ENCODE peak calls at places on chromosome 21, in six cellular contexts. I, H, R, E, F and L are unnamed samples. For H3K4me1 and H3K36me3, the result is how much of the 10 kb centered on the place peaks cover.

GRCh38 chr21:25970254-25970930 is 200.2 kb downstream of the APP start:
- DNase-seq in I (no peak), H (no peak), R (no peak), E (peak), F (no peak), L (no peak)

GRCh38 chr21:21383126-21383525 is 384.9 kb downstream of the NCAM2 start:
- DNase-seq in I (no peak), H (peak), R (no peak), E (peak), F (no peak), L (no peak)

GRCh38 chr21:14487490-14488432 is 58.4 kb downstream of the SAMSN1 start:
- DNase-seq in I (no peak), H (no peak), R (no peak), E (no peak), F (no peak), L (no peak)

GRCh38 chr21:17466166-17466565 is 46.7 kb upstream of the CXADR start:
- DNase-seq in I (peak), H (peak), R (no peak), E (no peak), F (peak), L (peak)

GRCh38 chr21:36535618-36536241 is 55.8 kb upstream of the CLDN14 start:
- DNase-seq in I (no peak), H (no peak), R (no peak), E (no peak), F (no peak), L (no peak)

GRCh38 chr21:37232274-37233018 is 34.7 kb downstream of the VPS26C start:
- DNase-seq in I (no peak), H (no peak), R (no peak), E (no peak), F (no peak), L (no peak)

GRCh38 chr21:36551731-36552457 is 72.0 kb upstream of the CLDN14 start:
- DNase-seq in I (no peak), H (peak), R (no peak), E (no peak), F (no peak), L (no peak)

GRCh38 chr21:42760977-42761751 is 107.7 kb downstream of the PDE9A start:
- DNase-seq in I (no peak), H (peak), R (peak), E (no peak), F (no peak), L (no peak)

GRCh38 chr21:36188081-36188681 is 31.6 kb downstream of the DOP1B start:
- DNase-seq in I (peak), H (no peak), R (no peak), E (peak), F (peak), L (no peak)

GRCh38 chr21:20998456-20998789 is 214 bp downstream of the NCAM2 start:
- DNase-seq in I (no peak), H (no peak), R (no peak), E (no peak), F (no peak), L (no peak)

GRCh38 chr21:14594967-14595366 is 48.9 kb upstream of the SAMSN1 start:
- DNase-seq in I (no peak), H (no peak), R (no peak), E (no peak), F (no peak), L (no peak)

GRCh38 chr21:14241322-14241721 is 25.4 kb downstream of the RBM11 start:
- DNase-seq in I (no peak), H (no peak), R (no peak), E (no peak), F (no peak), L (no peak)

GRCh38 chr21:38303300-38303699 is 46.5 kb downstream of the KCNJ15 start:
- DNase-seq in I (no peak), H (peak), R (peak), E (no peak), F (no peak), L (no peak)

GRCh38 chr21:39313042-39313456 is 383 bp downstream of the BRWD1 start:
- DNase-seq in I (peak), H (no peak), R (no peak), E (no peak), F (no peak), L (peak)

GRCh38 chr21:42760361-42760970 is 107.0 kb downstream of the PDE9A start:
- DNase-seq in I (no peak), H (no peak), R (peak), E (no peak), F (no peak), L (no peak)

GRCh38 chr21:25967566-25968438 is 202.8 kb downstream of the APP start:
- DNase-seq in I (no peak), H (no peak), R (no peak), E (no peak), F (no peak), L (no peak)

GRCh38 chr21:36059823-36060158 is 535 bp downstream of the SETD4 start:
- DNase-seq in I (peak), H (peak), R (peak), E (peak), F (peak), L (peak)

GRCh38 chr21:23574932-23575331 is 2032.3 kb downstream of the MRPL39 start:
- DNase-seq in I (no peak), H (no peak), R (no peak), E (no peak), F (no peak), L (no peak)

GRCh38 chr21:37866027-37866426 is 50.2 kb downstream of the KCNJ6 start:
- DNase-seq in I (no peak), H (peak), R (no peak), E (no peak), F (peak), L (no peak)

GRCh38 chr21:41369105-41369914 is 7.5 kb downstream of the MX2 start:
- DNase-seq in I (no peak), H (peak), R (no peak), E (peak), F (no peak), L (no peak)

GRCh38 chr21:38441153-38441552 is 57.1 kb downstream of the ERG start:
- DNase-seq in I (no peak), H (no peak), R (no peak), E (no peak), F (no peak), L (no peak)

GRCh38 chr21:25974937-25975336 is 195.6 kb downstream of the APP start:
- DNase-seq in I (no peak), H (no peak), R (no peak), E (peak), F (no peak), L (no peak)

DNA sequence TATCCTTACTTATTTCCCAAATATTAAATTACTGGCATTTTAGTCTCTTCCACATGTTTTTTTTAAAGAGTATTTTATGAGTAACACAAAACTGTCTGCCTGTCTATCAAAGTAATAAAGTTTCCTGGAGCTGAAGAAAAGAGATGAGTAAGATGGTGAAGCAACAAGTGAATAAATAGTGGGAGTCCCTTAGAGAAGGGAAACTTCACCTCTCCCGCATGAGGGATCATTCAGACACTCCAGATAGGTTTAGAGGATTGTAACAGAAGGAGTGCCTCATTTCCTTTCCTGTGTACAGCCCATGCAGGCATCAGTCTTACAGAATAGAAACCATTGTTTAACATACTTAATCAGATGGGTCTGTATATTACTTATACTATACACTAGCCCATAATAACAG is 205.7 kb downstream of the USP25 start:
- DNase-seq in I (no peak), H (no peak), R (no peak), E (no peak), F (no peak), L (no peak)
- H3K4me1 ChIP-seq in I (under half), H (under half), R (under half), E (under half), F (under half), L (under half)

GRCh38 chr21:31342328-31342727 is 1.7 kb downstream of the TIAM1 start:
- DNase-seq in I (no peak), H (no peak), R (no peak), E (no peak), F (no peak), L (no peak)

GRCh38 chr21:31340942-31341487 is 3.0 kb downstream of the TIAM1 start:
- DNase-seq in I (no peak), H (no peak), R (no peak), E (no peak), F (no peak), L (no peak)

GRCh38 chr21:31343030-31343510 is 991 bp downstream of the TIAM1 start:
- DNase-seq in I (no peak), H (peak), R (no peak), E (no peak), F (no peak), L (no peak)

GRCh38 chr21:31346256-31346821 is 2.3 kb upstream of the TIAM1 start:
- DNase-seq in I (no peak), H (no peak), R (no peak), E (no peak), F (no peak), L (no peak)

DNA sequence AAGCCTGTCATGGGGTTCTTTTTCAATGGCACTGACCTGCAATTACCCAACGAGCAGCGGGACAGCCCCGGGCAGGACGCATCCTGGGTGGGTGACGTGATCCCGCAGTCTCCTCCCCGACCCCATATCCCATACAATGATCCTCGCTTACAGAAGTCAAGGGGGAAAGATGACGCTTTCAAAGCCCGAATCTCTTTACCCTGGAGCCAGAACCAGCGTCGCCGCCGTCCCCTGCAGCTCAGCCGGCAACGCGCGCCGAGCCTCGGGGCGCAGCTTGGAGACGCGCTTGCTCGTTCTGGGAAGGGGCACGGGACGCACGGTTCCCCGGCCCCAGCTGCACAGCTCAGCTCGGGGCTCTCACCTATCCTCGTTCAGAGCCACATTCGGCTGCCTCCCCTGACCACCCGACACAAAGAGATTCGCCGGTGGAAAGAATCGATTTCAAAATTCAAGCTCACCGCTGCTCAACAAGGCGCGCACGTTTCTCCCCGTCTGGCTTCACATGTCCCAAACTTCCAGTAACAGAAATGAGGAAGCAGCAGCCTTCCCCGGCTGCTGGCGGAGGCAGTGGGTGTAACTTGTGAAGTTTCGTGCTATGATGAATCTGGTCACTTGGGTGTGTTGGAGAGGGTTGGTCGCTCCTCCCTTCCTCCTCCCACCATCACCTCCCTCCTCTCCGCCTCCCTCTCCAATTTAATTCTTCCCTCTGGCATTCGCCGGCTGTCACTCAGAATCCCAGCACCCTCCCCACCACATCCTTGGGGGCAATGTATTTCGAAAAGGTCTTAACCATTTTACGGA is at the start of gene TIAM1:
- DNase-seq in I (peak), H (peak), R (peak), E (peak), F (peak), L (peak)
- H3K4me3 ChIP-seq in I (peak), H (peak), R (peak), E (peak), F (peak), L (peak)

GRCh38 chr21:33799378-33800090 is 116.1 kb downstream of the ATP5PO start:
- DNase-seq in I (no peak), H (no peak), R (no peak), E (peak), F (no peak), L (no peak)
- H3K36me3 ChIP-seq in I (under half), H (under half), R (under half), E (half or more), F (under half), L (under half)

DNA sequence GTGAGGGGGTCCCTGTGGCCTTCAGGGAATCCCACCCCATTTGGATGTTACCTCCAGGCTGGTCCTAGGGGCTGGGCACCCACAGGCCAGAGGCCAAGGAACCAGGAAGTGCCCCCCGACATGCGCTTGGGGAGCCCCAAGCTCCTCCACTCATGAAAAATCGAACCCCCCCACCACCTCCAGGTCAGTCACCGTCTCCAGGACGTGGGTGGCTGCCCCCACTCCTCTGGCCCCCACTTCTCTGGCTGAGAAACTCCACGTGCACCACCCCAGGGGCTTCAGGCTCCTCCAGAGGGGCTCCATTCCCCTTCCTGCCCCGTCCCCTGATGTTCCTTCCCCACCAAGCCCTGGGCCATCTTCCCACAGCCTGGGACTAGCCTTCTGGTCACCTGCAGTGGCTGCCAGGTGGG is 30.5 kb upstream of the POFUT2 start:
- DNase-seq in I (no peak), H (no peak), R (no peak), E (peak), F (peak), L (no peak)
- H3K4me1 ChIP-seq in I (half or more), H (under half), R (half or more), E (under half), F (under half), L (under half)

DNA sequence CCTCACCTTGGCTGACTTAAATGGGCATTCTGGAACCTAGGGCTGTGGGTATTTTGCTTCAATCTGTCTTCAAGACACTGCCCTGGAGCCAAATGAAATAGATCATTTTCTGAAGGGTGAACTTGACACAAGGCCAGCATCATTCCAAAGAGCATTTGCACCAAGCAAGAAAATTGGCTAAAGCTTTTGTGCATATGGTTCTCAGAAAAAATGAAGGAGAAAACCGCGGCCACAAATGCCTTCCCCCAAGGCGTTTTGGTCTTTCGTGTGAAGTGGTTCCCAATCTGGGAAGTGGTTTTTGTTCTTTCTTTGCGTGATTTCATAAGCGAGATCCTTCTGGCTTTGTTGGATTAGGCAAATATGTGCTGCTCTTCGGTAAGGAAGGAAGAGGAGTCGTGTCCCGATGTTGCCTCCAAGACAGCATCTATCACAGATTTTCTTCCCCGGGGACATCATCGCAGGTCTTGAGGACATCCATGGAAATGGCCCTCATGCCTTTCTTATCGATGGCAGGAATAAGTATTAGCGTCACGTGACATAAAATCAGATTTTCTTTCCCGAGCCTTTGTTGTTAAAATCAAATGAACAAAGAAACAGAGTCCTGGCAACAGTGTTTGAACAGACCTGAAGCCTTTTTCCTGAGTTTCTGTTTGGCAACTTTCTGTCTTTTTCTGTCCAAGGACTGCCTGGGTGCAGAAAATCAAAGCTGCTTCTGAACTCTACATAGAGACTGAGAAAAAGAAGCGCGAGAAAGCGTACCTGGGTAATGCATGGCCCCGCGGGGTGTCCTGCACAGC is 31.0 kb downstream of the ATP5PO start:
- DNase-seq in I (no peak), H (peak), R (no peak), E (no peak), F (no peak), L (no peak)
- H3K4me3 ChIP-seq in I (no peak), H (peak), R (no peak), E (no peak), F (no peak), L (peak)

DNA sequence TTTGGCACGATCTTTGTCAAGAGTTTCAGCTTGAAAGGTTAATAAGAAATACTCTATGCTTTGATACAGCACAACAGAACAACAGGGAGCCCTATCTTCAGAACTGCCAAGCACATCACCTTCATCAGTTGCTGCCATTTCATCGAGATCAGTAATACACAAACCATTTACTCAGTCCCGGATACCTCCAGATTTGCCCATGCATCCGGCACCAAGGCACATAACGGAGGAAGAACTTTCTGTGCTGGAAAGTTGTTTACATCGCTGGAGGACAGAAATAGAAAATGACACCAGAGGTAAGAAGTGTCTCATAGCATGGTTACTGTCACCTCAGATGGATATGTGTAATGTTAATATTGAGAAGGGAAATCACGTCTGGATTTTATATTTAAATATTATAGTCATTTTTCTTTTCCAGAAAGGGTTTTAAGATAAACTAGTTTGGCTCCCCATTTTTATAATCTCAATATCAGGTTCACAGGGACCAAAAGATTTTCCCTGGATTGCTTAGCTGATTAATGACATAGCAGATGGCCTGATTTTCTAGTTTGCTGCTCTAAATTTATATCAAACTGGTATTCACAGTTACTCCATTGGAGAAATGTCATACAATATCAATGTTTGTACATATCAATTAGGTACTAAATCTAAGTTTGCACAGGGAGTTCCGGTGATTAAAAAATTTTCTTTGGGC is 97.3 kb downstream of the USP25 start:
- DNase-seq in I (no peak), H (no peak), R (no peak), E (no peak), F (no peak), L (no peak)
- H3K36me3 ChIP-seq in I (under half), H (under half), R (under half), E (under half), F (under half), L (under half)

GRCh38 chr21:44987301-44987885 is 47.6 kb downstream of the SLX9 start:
- DNase-seq in I (no peak), H (no peak), R (no peak), E (no peak), F (peak), L (no peak)

GRCh38 chr21:44989943-44990780 is 50.3 kb downstream of the SLX9 start:
- DNase-seq in I (no peak), H (no peak), R (no peak), E (peak), F (no peak), L (no peak)

GRCh38 chr21:44987886-44988606 is 48.2 kb downstream of the SLX9 start:
- DNase-seq in I (no peak), H (no peak), R (no peak), E (peak), F (peak), L (no peak)

GRCh38 chr21:44989538-44989888 is 49.7 kb downstream of the SLX9 start:
- DNase-seq in I (no peak), H (no peak), R (no peak), E (peak), F (no peak), L (no peak)

DNA sequence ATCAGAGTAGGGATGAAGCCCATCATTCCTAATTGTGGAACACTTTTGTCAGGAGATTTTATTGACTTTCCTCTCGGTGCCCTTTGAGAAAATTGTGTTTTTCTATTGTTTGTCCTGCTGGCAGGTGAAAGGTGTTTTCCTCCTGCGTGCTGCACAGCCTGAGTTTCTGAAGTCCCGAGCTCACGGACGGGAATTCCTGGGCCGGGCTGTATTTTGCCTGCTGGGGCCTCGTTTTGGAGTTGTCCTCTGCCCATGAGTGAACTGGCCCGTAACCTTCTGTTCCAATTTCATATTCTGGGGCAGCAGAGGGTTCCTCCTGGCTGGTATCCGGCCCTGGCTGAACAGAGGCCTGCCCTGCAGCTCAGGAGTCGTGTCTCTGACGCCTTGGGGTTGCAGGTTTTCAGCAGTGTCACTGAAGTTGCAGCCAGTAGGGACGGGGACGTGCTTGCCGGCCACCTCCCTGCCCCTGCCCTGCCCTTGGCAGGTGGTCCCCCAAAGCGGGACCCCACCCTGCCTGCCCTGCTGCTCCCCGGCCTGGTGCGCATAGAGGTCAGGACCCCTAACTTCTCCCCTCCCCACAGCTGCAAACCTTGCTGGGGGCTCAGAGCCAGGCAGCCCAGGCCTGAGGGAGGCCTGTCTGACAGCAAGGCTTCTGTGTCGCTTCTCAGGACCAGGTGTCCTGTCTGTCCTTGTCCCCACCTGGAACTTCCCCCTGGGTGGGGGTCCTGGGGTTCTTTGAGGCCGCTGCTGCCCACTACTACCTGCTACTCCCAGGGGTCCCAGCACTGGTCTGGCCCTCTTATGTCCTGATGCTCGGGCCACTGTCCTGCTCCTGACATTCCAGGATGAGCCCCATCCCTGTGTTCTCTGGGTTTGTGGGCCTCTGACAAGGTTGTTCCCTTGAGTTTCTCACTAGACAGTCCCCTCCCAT is 49.0 kb downstream of the SLX9 start:
- DNase-seq in I (no peak), H (no peak), R (no peak), E (peak), F (no peak), L (no peak)
- H3K4me1 ChIP-seq in I (half or more), H (under half), R (under half), E (under half), F (under half), L (under half)